ENCODE peak calls at places on chromosomes 12 and 14, in five cellular contexts. W is CD8-positive, alpha-beta T cell; L is tibial artery; R is PC-9; N is GM23248. I is an unnamed sample.

GRCh38 chr12:47783024-47783755 is 10.2 kb downstream of the SLC48A1 start:
- DNase-seq in R (peak; percentile 31), N (no peak), W (no peak), L (no peak), I (no peak)

GRCh38 chr12:123995023-123995422 is 22.0 kb downstream of the ZNF664 start:
- DNase-seq in N (peak; percentile 85), R (no peak), W (no peak), L (no peak), I (no peak)

GRCh38 chr12:19036673-19037357 is 92.7 kb upstream of the PLEKHA5 start:
- DNase-seq in N (peak; percentile 9), L (no peak), R (no peak), W (no peak), I (no peak)

GRCh38 chr12:42129595-42130204 is 15.0 kb downstream of the GXYLT1 start:
- DNase-seq in R (peak; percentile 46), N (peak; percentile 83), L (no peak), W (no peak), I (no peak)

GRCh38 chr12:115375188-115375991 is 691.4 kb upstream of the TBX3 start:
- DNase-seq in L (no peak), N (peak; percentile 75), W (no peak), R (no peak), I (no peak)

GRCh38 chr14:60981626-60982455 is 796 bp downstream of the SLC38A6 start:
- DNase-seq in R (peak; percentile 67), N (peak; percentile 88), L (no peak), W (no peak), I (no peak)

GRCh38 chr14:63896278-63896720 is 43.5 kb downstream of the SYNE2 start:
- DNase-seq in L (peak; percentile 80), R (peak; percentile 86), N (peak; percentile 72), W (no peak), I (no peak)

GRCh38 chr12:30617568-30617967 is 78.1 kb downstream of the IPO8 start:
- DNase-seq in W (no peak), R (no peak), N (no peak), L (no peak), I (no peak)

GRCh38 chr14:46054526-46054925 is 597.1 kb downstream of the RPL10L start:
- DNase-seq in R (no peak), N (peak; percentile 91), W (no peak), L (no peak), I (no peak)

GRCh38 chr12:78204926-78205325 is 374.2 kb downstream of the NAV3 start:
- DNase-seq in W (no peak), L (no peak), R (no peak), N (no peak), I (no peak)

GRCh38 chr14:24806061-24806678 is 172.2 kb upstream of the GZMB start:
- DNase-seq in R (peak; percentile 37), L (no peak), N (peak; percentile 64), W (no peak), I (peak; percentile 67)

GRCh38 chr12:123034865-123035264 is 54.4 kb downstream of the ARL6IP4 start:
- DNase-seq in N (peak; percentile 89), R (no peak), W (no peak), L (no peak), I (no peak)

GRCh38 chr14:93998871-93999403 is 1.8 kb downstream of the CCDC197 start:
- DNase-seq in R (no peak), N (no peak), L (no peak), W (no peak), I (no peak)

GRCh38 chr12:44247588-44247987 is 411.7 kb downstream of the TMEM117 start:
- DNase-seq in W (no peak), R (no peak), L (no peak), N (no peak), I (no peak)

GRCh38 chr12:112294793-112295192 is 87.4 kb downstream of the HECTD4 start:
- DNase-seq in L (no peak), N (peak; percentile 18), R (no peak), W (no peak), I (no peak)

GRCh38 chr12:125283521-125283920 is 218.3 kb downstream of the AACS start:
- DNase-seq in W (no peak), N (no peak), L (no peak), R (no peak), I (no peak)

GRCh38 chr12:6778212-6778570 is 5.9 kb downstream of the LAG3 start:
- DNase-seq in R (no peak), L (peak; percentile 81), N (peak; percentile 78), W (no peak), I (no peak)

GRCh38 chr12:99390707-99391106 is 256.8 kb upstream of the GARIN6 start:
- DNase-seq in N (peak; percentile 42), W (no peak), L (no peak), R (no peak), I (no peak)

GRCh38 chr12:23906329-23906728 is 43.1 kb downstream of the SOX5 start:
- DNase-seq in R (no peak), L (no peak), W (no peak), N (peak; percentile 9), I (no peak)

GRCh38 chr12:45731376-45731775 is 1.9 kb downstream of the ARID2 start:
- DNase-seq in N (no peak), L (no peak), R (no peak), W (no peak), I (no peak)

GRCh38 chr12:17971850-17972249 is 118.1 kb downstream of the RERGL start:
- DNase-seq in N (peak; percentile 17), R (no peak), W (no peak), L (no peak), I (no peak)

GRCh38 chr12:112270673-112271072 is 111.6 kb downstream of the HECTD4 start:
- DNase-seq in R (no peak), N (no peak), W (no peak), L (no peak), I (no peak)

GRCh38 chr12:57193706-57194245 is 22.8 kb upstream of the NXPH4 start:
- DNase-seq in W (no peak), R (no peak), N (no peak), L (no peak), I (no peak)

GRCh38 chr12:113246478-113247122 is 25.3 kb downstream of the TPCN1 start:
- DNase-seq in W (no peak), L (no peak), N (no peak), R (peak; percentile 52), I (no peak)

GRCh38 chr12:92987846-92988621 is 58.9 kb upstream of the EEA1 start:
- DNase-seq in N (no peak), R (peak; percentile 37), L (peak; percentile 65), W (no peak), I (peak; percentile 69)

GRCh38 chr14:45990252-45990651 is 661.3 kb downstream of the RPL10L start:
- DNase-seq in L (no peak), N (no peak), R (no peak), W (no peak), I (no peak)

GRCh38 chr12:34405286-34406227 is 383.3 kb downstream of the ALG10 start:
- DNase-seq in W (no peak), R (no peak), N (no peak), L (peak; percentile 42), I (peak; percentile 40)

GRCh38 chr14:56145181-56145580 is 27.0 kb downstream of the PELI2 start:
- DNase-seq in L (no peak), N (no peak), W (no peak), R (no peak), I (no peak)

GRCh38 chr12:98418357-98419075 is 96.9 kb upstream of the TMPO start:
- DNase-seq in L (peak; percentile 96), N (peak; percentile 99), W (no peak), R (peak; percentile 97), I (peak; percentile 60)

GRCh38 chr12:64670039-64670438 is 59.7 kb downstream of the RASSF3 start:
- DNase-seq in R (no peak), N (no peak), W (no peak), L (no peak), I (no peak)

GRCh38 chr12:78146365-78146772 is 315.7 kb downstream of the NAV3 start:
- DNase-seq in W (no peak), L (no peak), N (peak; percentile 75), R (no peak), I (no peak)

GRCh38 chr12:116955382-116956021 is 44.8 kb downstream of the FBXW8 start:
- DNase-seq in R (peak; percentile 81), L (no peak), N (peak; percentile 15), W (no peak), I (no peak)

GRCh38 chr14:91021115-91021514 is 39.3 kb downstream of the RPS6KA5 start:
- DNase-seq in W (no peak), L (no peak), N (peak; percentile 23), R (no peak), I (no peak)

GRCh38 chr12:63222582-63222981 is 71.6 kb upstream of the AVPR1A start:
- DNase-seq in W (no peak), R (no peak), N (no peak), L (no peak), I (no peak)

GRCh38 chr14:52268191-52269061 is 928 bp downstream of the PTGDR start:
- DNase-seq in L (peak; percentile 62), R (no peak), N (peak; percentile 61), W (no peak), I (no peak)

GRCh38 chr12:12214201-12214600 is 52.6 kb downstream of the LRP6 start:
- DNase-seq in L (no peak), R (no peak), N (no peak), W (no peak), I (no peak)

DNA sequence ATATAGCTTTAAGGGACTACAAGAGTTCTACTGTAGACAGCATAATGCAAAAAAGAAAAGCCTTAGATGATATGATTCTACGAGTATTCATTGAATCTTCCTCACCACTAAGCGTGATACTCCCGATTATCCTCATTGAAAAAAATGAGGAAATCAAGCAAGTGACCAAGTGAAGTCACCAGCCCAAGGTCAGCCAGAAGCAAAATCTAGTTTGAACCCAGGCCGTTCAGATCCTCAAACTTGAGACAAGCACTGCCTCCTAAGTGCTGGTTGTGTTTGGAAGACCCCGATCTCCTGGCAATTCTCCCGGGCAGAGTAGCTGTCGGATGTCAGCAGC is 834 bp downstream of the GIT2 start:
- DNase-seq in R (no peak), N (peak; percentile 29), L (no peak), W (no peak), I (no peak)
- H3K27ac ChIP-seq in R (no peak overlapping the region), N (peak overlapping the region; percentile 12), L (peak overlapping the region; percentile 76), W (peak overlapping the region; percentile 70), I (peak overlapping the region; percentile 77)

GRCh38 chr14:32675433-32675832 is 263.2 kb upstream of the NPAS3 start:
- DNase-seq in L (no peak), W (no peak), R (no peak), N (no peak), I (no peak)
- H3K4me1 ChIP-seq in L (no peaks in the 10 kb centered on the region), W (no peaks in the 10 kb centered on the region), R (no peaks in the 10 kb centered on the region), N (no peaks in the 10 kb centered on the region), I (peaks cover 19% of the 10 kb centered on the region)

GRCh38 chr12:131010376-131011131 is 56.8 kb downstream of the ADGRD1 start:
- DNase-seq in L (no peak), N (no peak), W (no peak), R (no peak), I (no peak)
- H3K4me3 ChIP-seq in L (no peak overlapping the region), N (no peak overlapping the region), W (no peak overlapping the region), R (no peak overlapping the region), I (no peak overlapping the region)

DNA sequence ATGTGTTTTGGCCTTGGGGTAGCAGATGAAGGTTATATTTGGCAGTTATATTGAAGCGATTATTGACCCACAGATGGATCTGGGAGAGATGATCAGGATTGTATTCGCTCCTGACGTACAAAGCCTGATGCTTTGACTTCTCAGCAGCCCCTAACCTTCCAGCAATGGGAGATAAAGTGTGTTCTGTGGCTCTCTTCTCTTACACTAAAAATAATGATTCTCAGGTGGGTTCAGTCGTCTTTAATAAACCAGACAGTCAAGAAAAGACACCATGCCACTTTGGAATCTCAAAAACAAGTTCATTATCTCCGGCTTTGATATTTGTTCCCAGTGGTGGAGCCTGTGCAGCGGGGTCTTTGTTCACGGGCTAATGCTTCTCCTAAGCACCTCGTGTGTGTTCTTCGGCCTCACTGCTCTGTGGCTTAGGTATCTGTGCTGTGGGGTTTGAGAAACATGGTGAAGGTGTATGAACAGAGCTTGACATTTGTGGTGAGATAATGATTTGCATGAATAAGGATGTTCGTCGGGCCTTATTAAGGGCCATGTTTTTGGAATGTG is 1.6 kb downstream of the ACVR1B start:
- DNase-seq in W (no peak), L (no peak), R (no peak), N (no peak), I (no peak)
- H3K27ac ChIP-seq in W (no peak overlapping the region), L (peak overlapping the region; percentile 98), R (no peak overlapping the region), N (no peak overlapping the region), I (peak overlapping the region; percentile 85)

I was measured in ascending aorta.